ENCODE peak calls at places on chromosomes 12 and 14, in eight cellular contexts. K, T, P, O, W, Y, U and Q are unnamed samples.

GRCh38 chr14:68607081-68607851 is 185.6 kb downstream of the ZFP36L1 start:
- DNase-seq in K (no peak), W (peak), T (no peak), U (no peak), Y (peak), O (no peak), P (peak), Q (no peak)

GRCh38 chr12:114163766-114164165 is 197.6 kb upstream of the RBM19 start:
- DNase-seq in P (peak), T (no peak), O (peak), W (peak), U (peak), K (peak), Y (peak), Q (no peak)

GRCh38 chr14:93135399-93135798 is 19.7 kb upstream of the ITPK1 start:
- DNase-seq in P (no peak), K (no peak), U (no peak), Y (no peak), W (no peak), O (no peak), T (peak), Q (no peak)

GRCh38 chr14:100037351-100037750 is 27.9 kb upstream of the EVL start:
- DNase-seq in W (peak), T (no peak), P (no peak), U (no peak), O (peak), Y (peak), K (peak), Q (peak)

GRCh38 chr12:50275545-50275944 is 7.8 kb downstream of the LIMA1 start:
- DNase-seq in T (no peak), Y (no peak), O (peak), P (no peak), K (peak), W (no peak), U (no peak), Q (no peak)

GRCh38 chr12:28966049-28966778 is 182.9 kb upstream of the FAR2 start:
- DNase-seq in W (peak), O (peak), U (no peak), K (peak), P (peak), T (no peak), Y (no peak), Q (peak)

GRCh38 chr12:57131896-57132744 is 3.8 kb downstream of the LRP1 start:
- DNase-seq in O (no peak), T (no peak), W (no peak), K (no peak), U (no peak), P (no peak), Y (no peak), Q (no peak)

GRCh38 chr12:100138048-100138907 is 4.4 kb downstream of the BLTP3B start:
- DNase-seq in Y (peak), W (peak), O (peak), U (no peak), P (peak), T (no peak), K (peak), Q (no peak)

GRCh38 chr12:130552483-130552996 is 163.6 kb downstream of the RIMBP2 start:
- DNase-seq in K (no peak), T (no peak), O (no peak), P (no peak), Y (no peak), W (no peak), U (no peak), Q (no peak)

GRCh38 chr12:95440401-95440800 is 33.6 kb upstream of the METAP2 start:
- DNase-seq in T (no peak), O (peak), W (peak), U (no peak), K (no peak), P (peak), Y (no peak), Q (no peak)

GRCh38 chr12:47935196-47935595 is 28.2 kb upstream of the TMEM106C start:
- DNase-seq in T (peak), U (no peak), W (peak), P (peak), O (peak), Y (peak), K (no peak), Q (peak)

DNA sequence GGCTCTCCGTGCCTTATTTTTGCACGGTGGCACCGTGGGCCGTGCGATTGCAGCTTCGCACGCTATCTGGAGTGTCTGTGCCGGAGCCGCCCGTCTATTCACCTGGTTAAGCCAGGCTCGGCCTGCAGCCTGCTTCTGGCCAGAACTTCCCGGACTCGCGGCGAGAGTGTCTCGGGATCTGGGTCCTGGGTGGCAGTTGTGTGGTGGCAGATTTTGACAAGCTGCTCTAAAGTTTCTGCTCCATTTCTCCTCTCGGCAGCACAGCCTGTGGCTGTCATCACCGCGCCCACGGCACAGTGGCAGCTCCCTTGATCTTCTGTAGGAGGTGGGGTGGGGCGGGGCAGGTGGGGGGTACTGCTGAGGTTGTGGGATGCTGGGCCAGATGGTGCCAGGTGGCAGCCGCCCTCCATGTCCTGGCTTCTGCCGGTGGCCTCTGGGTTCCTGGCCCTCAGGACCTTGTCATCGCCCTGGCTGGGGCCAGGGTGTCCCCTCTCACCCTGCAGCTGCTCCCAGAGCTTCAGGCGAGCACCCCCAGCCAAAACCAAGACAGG is 2.9 kb downstream of the MMP17 start:
- DNase-seq in Y (no peak), U (no peak), P (peak), O (peak), W (no peak), K (peak), T (no peak), Q (no peak)
- H3K4me3 ChIP-seq in Y (peak), U (peak), P (peak), O (peak), W (peak), K (peak), T (peak), Q (peak)

DNA sequence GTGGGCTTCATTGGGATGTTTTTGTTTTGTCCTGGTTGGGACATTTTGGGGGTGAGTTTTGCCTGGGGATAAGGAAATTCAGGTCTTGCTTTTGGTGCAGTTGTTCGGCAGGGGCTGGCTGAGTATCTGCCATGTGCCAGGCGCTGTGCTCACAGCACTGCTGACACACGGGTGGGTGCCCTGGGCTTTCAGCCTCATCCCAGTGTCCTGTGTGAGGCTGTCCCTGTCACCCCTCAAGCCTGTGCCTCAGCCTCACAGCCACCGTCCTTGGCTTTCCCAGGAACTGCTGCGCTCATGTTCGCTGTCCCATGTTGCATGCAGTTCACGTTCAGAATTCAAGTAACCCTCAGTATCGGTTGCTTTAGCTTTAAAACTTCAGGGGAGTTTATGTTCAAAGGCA is 24.9 kb downstream of the XRCC3 start:
- DNase-seq in W (no peak), K (no peak), U (no peak), Y (no peak), T (no peak), P (no peak), O (no peak), Q (no peak)
- H3K4me3 ChIP-seq in W (no peak), K (no peak), U (no peak), Y (no peak), T (no peak), P (no peak), O (no peak), Q (no peak)

GRCh38 chr12:1080520-1081223 is 89.6 kb downstream of the ERC1 start:
- DNase-seq in W (no peak), U (no peak), Y (no peak), K (no peak), T (no peak), P (no peak), O (no peak), Q (no peak)

GRCh38 chr12:1078002-1078401 is 87.0 kb downstream of the ERC1 start:
- DNase-seq in T (no peak), W (no peak), U (no peak), K (peak), O (no peak), P (no peak), Y (no peak), Q (no peak)

GRCh38 chr12:1083888-1084262 is 92.9 kb downstream of the ERC1 start:
- DNase-seq in K (no peak), U (no peak), O (peak), T (no peak), P (peak), W (peak), Y (peak), Q (peak)

DNA sequence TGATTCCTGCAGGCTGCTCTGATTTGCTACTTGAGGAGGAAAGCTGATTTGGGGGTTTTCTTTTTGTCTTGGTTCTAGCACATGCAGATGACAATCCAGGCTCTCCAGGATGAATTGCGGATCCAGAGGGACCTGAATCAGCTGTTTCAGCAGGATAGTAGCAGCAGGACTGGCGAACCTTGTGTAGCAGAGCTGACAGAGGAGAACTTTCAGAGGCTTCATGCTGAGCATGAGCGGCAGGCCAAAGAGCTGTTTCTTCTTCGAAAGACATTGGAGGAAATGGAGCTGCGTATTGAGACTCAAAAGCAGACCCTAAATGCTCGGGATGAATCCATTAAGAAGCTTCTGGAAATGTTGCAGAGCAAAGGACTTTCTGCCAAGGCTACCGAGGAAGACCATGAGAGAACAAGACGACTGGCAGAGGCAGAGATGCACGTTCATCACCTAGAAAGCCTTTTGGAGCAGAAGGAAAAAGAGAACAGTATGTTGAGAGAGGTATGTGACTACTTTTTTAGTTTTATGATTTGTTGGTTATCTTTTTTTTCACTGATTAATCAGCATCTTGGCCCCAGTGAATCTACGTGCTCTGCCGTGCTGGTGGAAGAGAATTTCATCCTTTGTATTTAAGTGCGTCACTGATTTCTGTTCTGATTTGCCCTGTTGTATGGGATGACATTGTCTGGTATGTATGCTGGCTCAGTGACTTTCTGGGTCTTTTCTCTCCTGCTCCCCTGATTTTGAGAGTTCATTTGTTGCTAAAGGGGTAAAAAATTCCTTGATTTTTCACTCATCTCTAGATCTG is 92.3 kb downstream of the ERC1 start:
- DNase-seq in Y (no peak), O (peak), K (no peak), P (peak), T (no peak), U (no peak), W (no peak), Q (no peak)
- H3K4me3 ChIP-seq in Y (no peak), O (peak), K (no peak), P (peak), T (peak), U (no peak), W (no peak), Q (no peak)

GRCh38 chr14:38868415-38869290 is 234.4 kb downstream of the SEC23A start:
- DNase-seq in P (no peak), Y (no peak), K (no peak), W (no peak), O (no peak), U (no peak), T (no peak), Q (no peak)
- H3K4me3 ChIP-seq in P (no peak), Y (no peak), K (no peak), W (no peak), O (no peak), U (no peak), T (no peak), Q (no peak)

DNA sequence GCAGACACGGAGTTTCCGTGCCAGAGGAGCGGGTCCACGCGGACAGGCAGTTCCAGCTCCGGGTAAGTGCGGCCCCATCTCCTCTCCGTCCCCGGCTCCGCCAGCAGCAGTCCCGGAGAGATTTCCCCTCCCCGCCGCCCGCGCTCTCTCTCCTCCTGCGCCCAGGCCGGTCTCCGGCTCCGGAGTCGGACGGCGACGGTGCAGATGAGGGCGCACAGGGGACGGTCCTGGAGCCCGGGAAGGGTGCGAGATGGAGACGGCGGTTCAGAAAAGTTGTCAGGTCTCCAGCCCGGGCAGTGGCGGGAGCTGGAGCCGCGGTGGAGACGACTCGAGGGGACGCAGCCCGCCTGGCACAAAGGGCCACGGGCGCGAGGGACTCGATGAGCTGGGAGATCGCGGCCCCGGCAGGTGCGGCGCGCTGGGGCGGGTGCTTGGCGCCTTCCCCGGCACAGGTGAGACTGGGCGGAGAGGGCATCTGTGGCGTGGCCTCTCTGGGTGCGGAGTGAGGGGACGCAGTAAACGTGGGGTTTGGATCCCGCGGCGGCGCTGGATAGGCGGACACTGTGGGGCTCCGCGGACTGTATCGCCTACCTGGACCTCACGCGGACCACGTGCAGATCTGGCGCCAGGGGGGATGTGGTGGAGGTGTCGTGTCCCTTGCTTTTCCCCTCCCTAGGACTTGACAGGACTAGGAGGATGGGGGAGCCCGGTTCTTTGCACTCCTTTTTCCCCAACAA is 1540.3 kb upstream of the TMEM132C start:
- DNase-seq in O (no peak), K (no peak), T (no peak), P (no peak), Y (no peak), W (no peak), U (no peak), Q (no peak)
- H3K4me3 ChIP-seq in O (peak), K (no peak), T (no peak), P (no peak), Y (no peak), W (no peak), U (no peak), Q (no peak)

GRCh38 chr14:63405715-63406114 is 87.0 kb upstream of the GPHB5 start:
- DNase-seq in Y (no peak), O (no peak), P (no peak), W (no peak), U (no peak), K (no peak), T (no peak), Q (no peak)
- H3K4me3 ChIP-seq in Y (no peak), O (no peak), P (no peak), W (no peak), U (no peak), K (no peak), T (no peak), Q (no peak)

GRCh38 chr12:120266180-120266535 is 628 bp upstream of the PXN start:
- DNase-seq in K (no peak), Y (no peak), T (no peak), O (no peak), U (no peak), P (no peak), W (no peak), Q (no peak)
- H3K4me3 ChIP-seq in K (no peak), Y (no peak), T (peak), O (no peak), U (no peak), P (no peak), W (no peak), Q (no peak)

GRCh38 chr14:53888535-53889386 is 67.9 kb downstream of the BMP4 start:
- DNase-seq in T (no peak), O (no peak), K (no peak), W (no peak), Y (no peak), U (no peak), P (no peak), Q (no peak)

GRCh38 chr14:53894456-53894855 is 62.2 kb downstream of the BMP4 start:
- DNase-seq in U (no peak), P (peak), K (no peak), T (no peak), W (peak), O (peak), Y (peak), Q (no peak)

GRCh38 chr14:53890611-53891091 is 66.0 kb downstream of the BMP4 start:
- DNase-seq in Y (no peak), T (no peak), U (no peak), W (peak), P (peak), O (peak), K (no peak), Q (no peak)

GRCh38 chr14:53896773-53897172 is 59.9 kb downstream of the BMP4 start:
- DNase-seq in W (peak), Y (peak), O (no peak), P (no peak), K (no peak), T (no peak), U (no peak), Q (no peak)

DNA sequence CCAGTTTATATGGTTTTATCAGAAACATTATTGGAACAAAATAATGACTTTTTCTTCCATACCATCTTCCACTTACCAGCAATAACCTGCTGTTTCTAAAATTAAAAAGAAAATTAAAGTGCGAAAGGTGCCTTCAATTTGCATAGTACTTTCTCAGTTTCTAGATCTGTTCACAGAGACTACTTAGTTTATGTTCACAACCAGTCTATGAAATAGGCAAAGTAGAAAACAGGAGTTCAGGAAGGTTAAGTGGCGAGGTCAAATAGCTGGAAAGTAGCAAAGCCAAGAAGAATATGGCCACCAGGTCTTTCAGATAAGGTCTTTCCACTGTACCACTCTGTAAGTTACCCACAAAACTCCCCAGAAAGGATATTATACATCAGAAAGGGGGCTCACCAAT is 63.3 kb downstream of the BMP4 start:
- DNase-seq in U (no peak), W (no peak), T (no peak), Y (no peak), P (no peak), K (no peak), O (no peak), Q (no peak)
- H3K4me3 ChIP-seq in U (no peak), W (no peak), T (no peak), Y (no peak), P (no peak), K (no peak), O (no peak), Q (no peak)

GRCh38 chr12:120421701-120422100 is 16.2 kb upstream of the COX6A1 start:
- DNase-seq in T (no peak), U (no peak), K (no peak), O (no peak), Y (no peak), P (no peak), W (no peak), Q (no peak)
- H3K4me3 ChIP-seq in T (no peak), U (no peak), K (no peak), O (no peak), Y (no peak), P (no peak), W (no peak), Q (no peak)

DNA sequence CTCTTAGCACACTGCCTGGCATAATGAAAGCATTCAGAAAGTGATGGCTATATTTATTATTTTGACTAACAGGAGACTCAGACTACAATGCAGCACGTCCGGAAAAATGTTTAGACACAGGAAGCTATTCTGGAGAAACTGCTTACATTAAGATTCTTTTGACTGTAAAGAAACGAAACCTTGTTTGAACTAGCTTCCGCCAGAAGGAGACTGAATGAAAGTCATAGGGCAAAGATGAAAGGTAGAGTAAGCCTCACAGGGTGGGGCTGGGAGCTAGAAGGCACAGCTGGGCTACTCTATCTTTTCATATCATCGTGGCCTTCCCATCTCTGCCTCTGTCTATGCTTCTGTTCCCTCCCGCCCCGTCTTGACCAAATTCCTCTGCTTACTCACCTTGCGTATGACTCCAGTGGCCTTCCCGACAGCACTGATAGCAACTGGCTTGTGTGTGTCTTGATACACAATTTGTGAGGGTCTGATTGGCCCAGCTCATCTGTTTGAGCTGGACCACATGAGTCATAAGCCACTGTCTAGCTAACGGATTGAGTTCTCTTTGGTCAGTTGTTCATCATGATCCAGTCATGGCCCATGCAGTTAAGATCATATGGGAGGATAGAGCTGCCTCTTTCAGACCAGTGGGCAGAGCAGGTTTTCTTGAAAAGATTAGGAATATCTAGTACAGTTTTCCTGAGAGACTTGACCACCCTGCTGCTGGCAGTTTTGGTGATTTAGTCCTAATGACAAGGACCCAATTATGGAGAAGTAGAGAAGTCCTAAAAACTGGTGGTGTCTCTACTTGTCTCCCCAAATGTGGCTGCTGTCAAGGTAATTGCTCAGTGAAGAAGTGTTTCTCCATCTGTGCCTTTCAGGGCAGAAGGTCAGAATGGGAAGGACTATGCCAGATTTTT is 151.5 kb upstream of the SLC38A2 start:
- DNase-seq in K (peak), Y (peak), O (peak), U (peak), T (peak), P (peak), W (peak), Q (peak)
- H3K4me3 ChIP-seq in K (no peak), Y (peak), O (peak), U (peak), T (no peak), P (peak), W (peak), Q (no peak)